ENCODE peak calls at places on chromosomes 3 and 15, in five cellular contexts. X, V, S, M and R are unnamed samples.

GRCh38 chr15:53588773-53589172 is 170.7 kb downstream of the WDR72 start:
- DNase-seq in M (no peak), V (no peak), X (no peak), S (no peak), R (no peak)

GRCh38 chr15:36501063-36501678 is 78.3 kb upstream of the CDIN1 start:
- DNase-seq in V (no peak), X (no peak), S (peak; percentile 79), M (no peak), R (no peak)

GRCh38 chr15:64544450-64544849 is 84.1 kb downstream of the ZNF609 start:
- DNase-seq in V (no peak), S (no peak), M (no peak), X (no peak), R (no peak)

GRCh38 chr3:172892158-172892557 is 141.6 kb downstream of the ECT2 start:
- DNase-seq in S (no peak), X (no peak), M (no peak), V (no peak), R (no peak)

GRCh38 chr15:48478581-48478980 is 147.4 kb downstream of the DUT start:
- DNase-seq in S (no peak), X (no peak), V (no peak), M (no peak), R (no peak)

GRCh38 chr15:48304398-48304797 is 26.8 kb upstream of the DUT start:
- DNase-seq in X (no peak), V (no peak), S (no peak), M (no peak), R (no peak)

GRCh38 chr3:120625199-120625598 is 29.1 kb downstream of the NDUFB4 start:
- DNase-seq in S (no peak), X (no peak), M (no peak), V (no peak), R (no peak)

GRCh38 chr3:12708584-12709192 is 44.8 kb upstream of the RAF1 start:
- DNase-seq in X (no peak), M (no peak), S (no peak), V (no peak), R (no peak)

GRCh38 chr15:101266787-101267186 is 10.5 kb downstream of the SELENOS start:
- DNase-seq in X (no peak), M (no peak), S (no peak), V (no peak), R (no peak)

GRCh38 chr3:13839766-13840340 is 40.0 kb downstream of the WNT7A start:
- DNase-seq in V (no peak), M (no peak), S (no peak), X (no peak), R (no peak)

GRCh38 chr3:14453368-14453710 is 50.9 kb downstream of the SLC6A6 start:
- DNase-seq in V (no peak), S (no peak), M (no peak), X (no peak), R (no peak)

GRCh38 chr15:91655891-91656290 is 197.6 kb upstream of the SLCO3A1 start:
- DNase-seq in X (no peak), V (peak; percentile 21), S (no peak), M (no peak), R (no peak)

GRCh38 chr3:50132421-50133282 is 22.5 kb upstream of the SEMA3F start:
- DNase-seq in V (no peak), M (no peak), X (no peak), S (no peak), R (no peak)

GRCh38 chr15:100818927-100819326 is 60.7 kb upstream of the ALDH1A3 start:
- DNase-seq in V (no peak), S (no peak), X (no peak), M (no peak), R (no peak)

GRCh38 chr3:111506435-111506834 is 35.6 kb upstream of the CD96 start:
- DNase-seq in S (no peak), X (no peak), V (no peak), M (no peak), R (no peak)

GRCh38 chr3:64278631-64279030 is 53.4 kb upstream of the PRICKLE2 start:
- DNase-seq in S (no peak), V (no peak), X (no peak), M (no peak), R (no peak)

GRCh38 chr15:95825198-95825597 is 505.3 kb upstream of the NR2F2 start:
- DNase-seq in M (no peak), X (no peak), S (no peak), V (no peak), R (no peak)

GRCh38 chr3:191123231-191123630 is 75.8 kb upstream of the OSTN start:
- DNase-seq in M (no peak), X (no peak), S (no peak), V (no peak), R (no peak)

GRCh38 chr3:62332771-62333381 is 40.5 kb downstream of the FEZF2 start:
- DNase-seq in M (no peak), S (peak; percentile 25), X (no peak), V (no peak), R (no peak)

GRCh38 chr3:112365636-112366035 is 32.7 kb downstream of the CD200 start:
- DNase-seq in X (no peak), S (no peak), V (no peak), M (no peak), R (no peak)

GRCh38 chr15:53830707-53831386 is 71.4 kb upstream of the WDR72 start:
- DNase-seq in V (no peak), X (no peak), S (no peak), M (no peak), R (no peak)

GRCh38 chr15:91853968-91854943 is 748 bp downstream of the SLCO3A1 start:
- DNase-seq in M (peak; percentile 73), S (peak; percentile 74), X (peak; percentile 40), V (peak; percentile 36), R (no peak)

GRCh38 chr3:65401359-65401810 is 637.3 kb downstream of the MAGI1 start:
- DNase-seq in S (no peak), X (no peak), V (no peak), M (no peak), R (no peak)

GRCh38 chr3:98961161-98962155 is 60.0 kb upstream of the DCBLD2 start:
- DNase-seq in S (no peak), M (no peak), V (no peak), X (no peak), R (no peak)

GRCh38 chr15:58830556-58830955 is 59.5 kb downstream of the MINDY2 start:
- DNase-seq in X (no peak), V (no peak), S (no peak), M (no peak), R (no peak)

GRCh38 chr3:96813134-96813819 is 1.1 kb upstream of the EPHA6 start:
- DNase-seq in S (no peak), V (no peak), X (no peak), M (peak; percentile 65), R (peak; percentile 19)

GRCh38 chr3:48952510-48953118 is 34.0 kb downstream of the ARIH2 start:
- DNase-seq in V (peak; percentile 41), S (peak; percentile 4), M (peak; percentile 49), X (peak; percentile 55), R (peak; percentile 41)

GRCh38 chr3:45226206-45226915 is at the start of gene TMEM158:
- DNase-seq in S (no peak), V (peak; percentile 37), X (peak; percentile 67), M (peak; percentile 87), R (peak; percentile 54)

GRCh38 chr15:75732809-75733451 is 20.3 kb upstream of the CSPG4 start:
- DNase-seq in S (peak; percentile 77), V (no peak), X (peak; percentile 37), M (peak; percentile 65), R (peak; percentile 16)

GRCh38 chr3:170410428-170411029 is 8.1 kb upstream of the CLDN11 start:
- DNase-seq in S (peak; percentile 67), M (no peak), V (no peak), X (no peak), R (no peak)

GRCh38 chr3:192914873-192915272 is 2.8 kb downstream of the MB21D2 start:
- DNase-seq in M (no peak), S (no peak), V (no peak), X (no peak), R (no peak)

GRCh38 chr15:44216958-44217357 is 21.9 kb upstream of the FRMD5 start:
- DNase-seq in S (no peak), X (no peak), M (no peak), V (no peak), R (no peak)

GRCh38 chr3:144549161-144549560 is 577.5 kb downstream of the DIPK2A start:
- DNase-seq in M (no peak), S (no peak), X (no peak), V (no peak), R (no peak)